ENCODE peak calls at places on chromosomes 3 and 15, in six cellular contexts. F, N, C, D, J and T are unnamed samples.

GRCh38 chr3:126149960-126150515 is 30.3 kb downstream of the ALDH1L1 start:
- DNase-seq in J (no peak), C (no peak), N (no peak), F (no peak), D (peak; percentile 3), T (no peak)

GRCh38 chr15:44811347-44811746 is 75.0 kb downstream of the TRIM69 start:
- DNase-seq in J (no peak), C (no peak), N (no peak), F (no peak), D (no peak), T (no peak)

GRCh38 chr3:35484939-35485605 is 154.3 kb upstream of the ARPP21 start:
- DNase-seq in C (no peak), N (no peak), F (no peak), J (no peak), D (no peak), T (no peak)

GRCh38 chr15:99365232-99365631 is 114.0 kb downstream of the LRRC28 start:
- DNase-seq in C (no peak), F (no peak), D (no peak), J (no peak), N (peak; percentile 82), T (no peak)

GRCh38 chr15:70976856-70977255 is 84.2 kb downstream of the LRRC49 start:
- DNase-seq in D (no peak), J (peak; percentile 74), C (peak; percentile 56), F (peak; percentile 41), N (no peak), T (peak; percentile 62)

GRCh38 chr3:111850481-111850880 is 8.6 kb upstream of the PHLDB2 start:
- DNase-seq in D (no peak), F (no peak), N (no peak), C (no peak), J (peak; percentile 96), T (peak; percentile 80)

GRCh38 chr3:150372320-150373118 is 35.6 kb upstream of the TSC22D2 start:
- DNase-seq in F (no peak), N (peak; percentile 18), D (no peak), C (no peak), J (peak; percentile 42), T (peak; percentile 20)

GRCh38 chr15:77069521-77070121 is 1.3 kb downstream of the TSPAN3 start:
- DNase-seq in D (no peak), C (no peak), N (no peak), F (no peak), J (no peak), T (no peak)

GRCh38 chr3:150365132-150365604 is 42.9 kb upstream of the TSC22D2 start:
- DNase-seq in D (no peak), F (no peak), C (no peak), J (peak; percentile 51), N (peak; percentile 57), T (peak; percentile 91)

GRCh38 chr3:53859178-53859577 is 12.8 kb downstream of the IL17RB start:
- DNase-seq in F (no peak), D (no peak), C (no peak), J (no peak), N (no peak), T (no peak)

GRCh38 chr3:126081618-126082333 is 2.1 kb downstream of the SLC41A3 start:
- DNase-seq in N (no peak), D (no peak), C (no peak), F (no peak), J (peak; percentile 31), T (peak; percentile 69)

GRCh38 chr15:72585659-72586058 is 68.8 kb upstream of the GOLGA6B start:
- DNase-seq in N (no peak), D (no peak), J (peak; percentile 41), F (no peak), C (no peak), T (peak; percentile 52)

GRCh38 chr3:112391648-112392047 is 58.7 kb downstream of the CD200 start:
- DNase-seq in F (no peak), J (no peak), C (no peak), N (no peak), D (no peak), T (no peak)

GRCh38 chr3:71225951-71226564 is 357.5 kb downstream of the FOXP1 start:
- DNase-seq in J (peak; percentile 55), F (no peak), C (no peak), N (peak; percentile 5), D (no peak), T (no peak)

GRCh38 chr3:71228156-71228885 is 355.2 kb downstream of the FOXP1 start:
- DNase-seq in N (no peak), J (no peak), F (no peak), D (no peak), C (no peak), T (no peak)

GRCh38 chr3:71225285-71225684 is 358.2 kb downstream of the FOXP1 start:
- DNase-seq in N (no peak), C (no peak), J (peak; percentile 45), F (no peak), D (no peak), T (no peak)

GRCh38 chr3:71226565-71227281 is 356.8 kb downstream of the FOXP1 start:
- DNase-seq in F (no peak), J (peak; percentile 27), D (peak; percentile 50), C (no peak), N (peak; percentile 87), T (no peak)

DNA sequence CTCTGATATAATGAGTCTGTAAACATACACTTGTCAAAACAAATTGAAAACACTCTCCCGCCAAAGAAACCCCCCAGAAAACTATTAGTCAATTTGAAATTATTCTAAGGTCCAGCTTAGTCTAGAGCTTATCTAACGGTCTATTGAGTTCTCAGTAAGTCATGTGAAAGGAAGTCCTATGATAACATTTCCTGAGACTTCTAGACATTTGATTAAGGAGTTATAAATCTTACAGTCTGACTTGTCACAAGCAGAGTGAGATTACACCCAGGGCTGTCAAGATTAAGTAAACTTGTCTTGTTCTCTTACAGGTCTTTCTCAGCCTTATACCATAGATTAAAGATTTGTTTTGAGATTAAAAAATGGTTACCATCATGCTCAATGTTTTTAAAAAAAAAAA is 356.2 kb downstream of the FOXP1 start:
- DNase-seq in D (no peak), F (no peak), C (no peak), J (peak; percentile 28), N (no peak), T (no peak)
- H3K4me3 ChIP-seq in D (peak overlapping the region; percentile 40), F (no peak overlapping the region), C (no peak overlapping the region), J (no peak overlapping the region), N (peak overlapping the region; percentile 34), T (no peak overlapping the region)

GRCh38 chr3:50230106-50230832 is 5.7 kb upstream of the GNAI2 start:
- DNase-seq in F (no peak), C (no peak), D (no peak), N (no peak), J (no peak), T (no peak)
- H3K4me3 ChIP-seq in F (no peak overlapping the region), C (no peak overlapping the region), D (no peak overlapping the region), N (no peak overlapping the region), J (no peak overlapping the region), T (no peak overlapping the region)

DNA sequence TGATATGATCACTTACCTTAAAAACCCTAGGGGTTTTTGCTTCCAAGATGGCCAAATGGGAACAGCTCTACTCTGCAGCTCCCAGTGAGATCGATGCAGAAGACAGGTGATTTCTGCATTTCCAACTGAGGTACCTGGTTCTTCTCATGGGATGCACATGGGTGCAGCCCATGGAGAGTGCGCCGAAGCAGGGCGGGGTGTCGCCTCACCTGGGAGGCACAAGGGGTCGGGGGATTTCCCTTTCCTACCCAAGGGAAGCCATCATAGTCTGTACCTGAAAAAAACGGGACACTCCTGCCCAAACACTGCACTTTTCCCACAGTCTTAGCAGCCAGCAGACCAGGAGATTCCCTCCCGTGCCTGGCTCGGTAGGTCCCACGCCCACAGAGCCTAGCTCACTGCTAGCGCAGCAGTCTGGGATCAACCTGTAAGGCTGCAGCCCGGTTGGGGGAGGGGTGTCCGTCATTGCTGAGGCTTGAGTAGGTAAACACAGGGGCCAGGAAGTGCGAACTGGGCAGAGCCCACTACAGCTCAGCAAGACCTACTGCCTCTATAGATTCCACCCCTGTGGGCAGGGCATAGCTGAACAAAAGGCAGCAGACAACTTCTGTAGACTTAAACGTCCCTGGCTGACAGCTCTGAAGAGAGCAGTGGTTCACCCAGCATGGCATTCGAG is 78.6 kb downstream of the CTNNB1 start:
- DNase-seq in F (no peak), D (no peak), C (no peak), J (no peak), N (no peak), T (no peak)
- H3K4me3 ChIP-seq in F (no peak overlapping the region), D (no peak overlapping the region), C (no peak overlapping the region), J (no peak overlapping the region), N (no peak overlapping the region), T (no peak overlapping the region)

GRCh38 chr3:133509482-133509881 is 64.0 kb upstream of the CDV3 start:
- DNase-seq in F (no peak), J (no peak), N (no peak), C (no peak), D (no peak), T (peak; percentile 36)
- H3K4me3 ChIP-seq in F (no peak overlapping the region), J (no peak overlapping the region), N (no peak overlapping the region), C (no peak overlapping the region), D (no peak overlapping the region), T (no peak overlapping the region)

GRCh38 chr3:28149960-28150359 is 91.5 kb upstream of the CMC1 start:
- DNase-seq in J (no peak), F (no peak), N (no peak), D (no peak), C (no peak), T (no peak)
- H3K4me3 ChIP-seq in J (no peak overlapping the region), F (no peak overlapping the region), N (no peak overlapping the region), D (no peak overlapping the region), C (no peak overlapping the region), T (no peak overlapping the region)

GRCh38 chr3:128992926-128993460 is 883 bp downstream of the CFAP92 start:
- DNase-seq in N (no peak), D (no peak), J (no peak), C (no peak), F (no peak), T (no peak)

GRCh38 chr3:128994581-128995161 is 795 bp upstream of the CFAP92 start:
- DNase-seq in D (no peak), C (no peak), F (no peak), N (no peak), J (no peak), T (no peak)

GRCh38 chr3:128995737-128996136 is 1.9 kb upstream of the CFAP92 start:
- DNase-seq in F (no peak), C (no peak), D (no peak), J (no peak), N (no peak), T (no peak)

GRCh38 chr3:128993461-128994172 is at the start of gene CFAP92:
- DNase-seq in F (no peak), D (peak; percentile 88), C (no peak), N (peak; percentile 83), J (peak; percentile 39), T (peak; percentile 48)

DNA sequence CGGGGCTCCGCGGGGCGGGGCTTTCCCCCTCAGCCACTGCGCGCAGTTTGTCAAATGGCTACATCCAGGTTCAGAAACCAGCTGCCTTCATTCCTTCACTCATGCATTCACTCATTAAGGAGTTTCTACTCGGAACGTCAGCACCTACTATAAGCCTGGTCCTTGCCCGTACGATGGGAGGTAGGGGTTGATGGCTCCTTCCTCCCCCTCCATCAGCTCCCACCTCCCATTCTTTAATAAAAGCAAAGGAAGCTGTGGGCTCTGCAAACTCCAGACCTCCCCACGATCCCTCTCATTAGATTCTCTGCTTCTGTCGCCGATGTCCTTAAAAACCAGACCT is 267 bp upstream of the CFAP92 start:
- DNase-seq in C (no peak), F (no peak), N (no peak), D (no peak), J (no peak), T (no peak)
- H3K4me3 ChIP-seq in C (peak overlapping the region; percentile 45), F (peak overlapping the region; percentile 50), N (peak overlapping the region; percentile 17), D (peak overlapping the region; percentile 58), J (peak overlapping the region; percentile 51), T (no peak overlapping the region)